ENCODE peak calls at places on chromosomes 6 and 20, in nine cellular contexts. M is HAP-1; U is Peyer's patch; F is CD8-positive, alpha-beta T cell; L is A549; Y is mucosa of descending colon; H is CD4-positive, alpha-beta memory T cell; K is tibial nerve; W is fibroblast of lung. J is an unnamed sample. For H3K4me1, the result is how much of the 10 kb centered on the place peaks cover.

GRCh38 chr6:133376743-133377142 is 135.6 kb downstream of the EYA4 start:
- DNase-seq in M (no peak), U (no peak), F (no peak), L (no peak), Y (no peak), H (no peak), K (no peak), W (no peak), J (no peak)

GRCh38 chr6:89468998-89469397 is 36.0 kb downstream of the ANKRD6 start:
- DNase-seq in M (no peak), U (no peak), F (no peak), L (no peak), Y (no peak), H (no peak), K (no peak), W (no peak), J (no peak)

GRCh38 chr6:144151010-144151727 is 852 bp downstream of the STX11 start:
- DNase-seq in M (no peak), U (peak), F (peak), L (no peak), Y (no peak), H (peak), K (peak), W (no peak), J (peak)

GRCh38 chr6:44203955-44204354 is 12.8 kb upstream of the MYMX start:
- DNase-seq in M (no peak), U (no peak), F (no peak), L (no peak), Y (no peak), H (no peak), K (no peak), W (no peak), J (no peak)

GRCh38 chr6:63307581-63308246 is 12.1 kb downstream of the LGSN start:
- DNase-seq in M (peak), U (no peak), F (no peak), L (peak), Y (no peak), H (no peak), K (no peak), W (peak), J (no peak)

GRCh38 chr20:63737940-63738686 is 1.5 kb upstream of the SLC2A4RG start:
- DNase-seq in M (no peak), U (peak), F (no peak), L (no peak), Y (peak), H (peak), K (no peak), W (no peak), J (peak)

GRCh38 chr6:4805553-4806307 is 29.5 kb downstream of the CDYL start:
- DNase-seq in M (peak), U (peak), F (no peak), L (peak), Y (peak), H (no peak), K (no peak), W (peak), J (peak)

GRCh38 chr6:42279144-42279781 is 61.6 kb upstream of the MRPS10 start:
- DNase-seq in M (no peak), U (peak), F (peak), L (peak), Y (peak), H (no peak), K (no peak), W (peak), J (no peak)

GRCh38 chr6:67630146-67630545 is 1004.9 kb upstream of the ADGRB3 start:
- DNase-seq in M (no peak), U (no peak), F (no peak), L (no peak), Y (no peak), H (no peak), K (no peak), W (peak), J (no peak)

GRCh38 chr6:124770784-124771183 is 191.5 kb upstream of the RNF217 start:
- DNase-seq in M (no peak), U (no peak), F (no peak), L (no peak), Y (no peak), H (no peak), K (no peak), W (no peak), J (no peak)

GRCh38 chr20:63047946-63048345 is 41.2 kb upstream of the BHLHE23 start:
- DNase-seq in M (no peak), U (no peak), F (no peak), L (no peak), Y (peak), H (no peak), K (no peak), W (no peak), J (peak)

GRCh38 chr6:113011803-113012202 is 664.7 kb downstream of the RFPL4B start:
- DNase-seq in M (no peak), U (no peak), F (no peak), L (no peak), Y (no peak), H (no peak), K (no peak), W (peak), J (no peak)

GRCh38 chr6:82259389-82259788 is 11.8 kb upstream of the IBTK start:
- DNase-seq in M (no peak), U (no peak), F (no peak), L (no peak), Y (no peak), H (no peak), K (no peak), W (no peak), J (no peak)

GRCh38 chr6:39321761-39322160 is 741 bp downstream of the KCNK16 start:
- DNase-seq in M (no peak), U (no peak), F (no peak), L (no peak), Y (no peak), H (no peak), K (no peak), W (no peak), J (no peak)

GRCh38 chr6:139757766-139758655 is 383.6 kb upstream of the CITED2 start:
- DNase-seq in M (no peak), U (no peak), F (no peak), L (no peak), Y (no peak), H (no peak), K (peak), W (peak), J (no peak)

GRCh38 chr6:3748208-3748701 is 3.3 kb downstream of the PXDC1 start:
- DNase-seq in M (peak), U (peak), F (no peak), L (peak), Y (peak), H (no peak), K (peak), W (peak), J (peak)

GRCh38 chr6:445571-446417 is 54.2 kb downstream of the IRF4 start:
- DNase-seq in M (no peak), U (peak), F (no peak), L (no peak), Y (no peak), H (no peak), K (no peak), W (no peak), J (no peak)

GRCh38 chr20:43731469-43731868 is 4.7 kb upstream of the GTSF1L start:
- DNase-seq in M (no peak), U (no peak), F (no peak), L (no peak), Y (no peak), H (no peak), K (no peak), W (peak), J (no peak)

DNA sequence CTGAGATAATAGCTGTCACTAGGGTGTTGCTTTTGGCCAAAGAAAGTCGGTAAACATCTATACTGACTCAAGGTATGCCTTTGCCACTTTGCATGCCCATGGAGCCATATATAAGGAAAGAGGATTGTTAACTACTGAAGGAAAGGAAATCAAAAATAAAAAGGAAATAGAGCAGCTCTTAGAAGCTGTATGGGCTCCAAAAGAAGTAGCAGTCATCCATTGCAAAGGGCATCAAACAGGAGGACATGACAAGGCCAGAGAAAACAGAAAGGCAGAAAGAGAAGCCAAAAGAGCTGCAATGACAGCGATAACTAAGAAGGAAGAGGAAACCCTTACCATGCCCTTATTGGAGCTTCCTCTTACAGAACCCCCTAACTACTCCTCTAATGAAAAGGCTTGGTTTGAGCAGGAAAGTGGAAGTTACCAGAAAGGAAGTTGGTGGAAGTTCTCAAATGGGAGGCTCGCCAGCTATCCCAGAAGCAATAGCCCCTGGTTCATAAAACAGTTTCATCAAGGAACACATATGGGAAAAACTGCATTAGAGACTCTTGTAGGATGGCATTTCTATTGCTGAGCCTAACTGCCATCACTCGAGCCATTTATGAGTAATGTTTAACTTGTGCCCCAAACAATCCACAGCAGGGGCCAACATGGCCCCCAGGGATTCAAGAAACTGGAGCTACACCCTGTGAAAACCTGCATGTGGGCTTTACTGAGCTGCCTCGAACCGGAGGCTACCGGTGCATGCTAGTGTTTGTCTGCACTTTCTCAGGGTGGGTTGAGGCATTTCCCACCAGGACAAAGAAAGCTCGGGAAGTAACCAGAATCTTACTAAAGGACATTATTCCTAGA is 7.0 kb downstream of the IL22RA2 start:
- DNase-seq in M (no peak), U (no peak), F (no peak), L (no peak), Y (no peak), H (no peak), K (no peak), W (no peak), J (no peak)
- H3K4me1 ChIP-seq in M (under half), U (under half), F (under half), L (under half), Y (under half), H (under half), K (under half), W (under half), J (under half)

DNA sequence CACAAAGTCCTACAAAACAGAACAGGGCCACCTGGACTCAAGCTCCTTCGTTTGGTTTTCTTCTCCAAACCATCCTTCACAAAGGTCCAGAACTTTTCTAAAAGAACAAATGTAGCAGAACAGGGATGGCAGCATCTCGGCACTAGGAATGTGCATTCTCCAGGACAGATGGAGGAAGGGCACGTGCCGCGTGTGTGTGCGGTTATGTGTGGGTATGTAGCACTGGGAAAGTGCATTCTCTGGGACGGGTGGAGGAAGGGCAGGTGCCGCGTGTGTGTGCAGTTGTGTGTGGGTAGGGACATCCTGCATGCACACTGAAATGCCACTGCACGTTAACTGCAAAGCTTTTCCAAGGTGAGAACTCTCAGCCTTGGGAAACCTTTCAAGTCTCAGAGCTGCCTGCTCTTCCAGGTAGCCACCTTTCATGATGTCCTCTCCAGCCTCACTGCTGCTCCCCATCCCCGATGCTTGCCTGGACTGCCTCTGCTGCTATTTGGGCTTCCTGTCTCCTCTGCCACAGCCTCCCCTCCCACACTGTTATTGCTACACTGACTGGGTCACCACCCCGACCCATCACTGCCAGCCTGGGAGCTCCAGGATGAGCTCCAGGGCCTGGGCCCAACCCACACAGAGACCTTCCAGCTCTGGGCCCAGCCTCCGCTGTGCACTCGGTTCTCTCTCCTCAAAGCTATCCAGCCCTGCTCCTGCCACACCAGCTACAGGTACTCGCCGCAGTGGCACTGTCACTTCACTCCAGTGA is 47.6 kb downstream of the EZR start:
- DNase-seq in M (no peak), U (no peak), F (no peak), L (no peak), Y (no peak), H (no peak), K (no peak), W (no peak), J (no peak)
- H3K4me1 ChIP-seq in M (under half), U (under half), F (under half), L (under half), Y (under half), H (under half), K (under half), W (under half), J (under half)

DNA sequence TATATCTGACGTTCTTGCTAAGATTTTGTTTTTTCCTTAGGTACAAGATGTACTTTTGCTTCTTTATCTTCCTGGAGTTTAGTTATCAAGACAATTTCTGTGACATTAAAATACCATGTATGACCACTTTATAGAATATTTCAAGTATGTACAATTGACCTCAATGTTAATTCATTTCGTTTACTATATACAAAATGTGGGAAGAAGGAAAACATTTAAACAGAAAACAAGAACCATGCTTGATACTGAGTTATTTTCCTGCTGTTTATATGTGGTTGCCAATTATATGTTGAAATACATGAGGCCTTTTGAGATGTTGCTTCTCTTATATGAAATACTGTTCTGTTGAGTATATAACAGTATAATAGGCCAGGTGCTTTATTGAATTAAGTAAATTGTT is 184.3 kb downstream of the JARID2 start:
- DNase-seq in M (no peak), U (no peak), F (no peak), L (no peak), Y (no peak), H (no peak), K (no peak), W (no peak), J (no peak)
- H3K4me1 ChIP-seq in M (under half), U (under half), F (half or more), L (under half), Y (under half), H (half or more), K (under half), W (under half), J (half or more)

DNA sequence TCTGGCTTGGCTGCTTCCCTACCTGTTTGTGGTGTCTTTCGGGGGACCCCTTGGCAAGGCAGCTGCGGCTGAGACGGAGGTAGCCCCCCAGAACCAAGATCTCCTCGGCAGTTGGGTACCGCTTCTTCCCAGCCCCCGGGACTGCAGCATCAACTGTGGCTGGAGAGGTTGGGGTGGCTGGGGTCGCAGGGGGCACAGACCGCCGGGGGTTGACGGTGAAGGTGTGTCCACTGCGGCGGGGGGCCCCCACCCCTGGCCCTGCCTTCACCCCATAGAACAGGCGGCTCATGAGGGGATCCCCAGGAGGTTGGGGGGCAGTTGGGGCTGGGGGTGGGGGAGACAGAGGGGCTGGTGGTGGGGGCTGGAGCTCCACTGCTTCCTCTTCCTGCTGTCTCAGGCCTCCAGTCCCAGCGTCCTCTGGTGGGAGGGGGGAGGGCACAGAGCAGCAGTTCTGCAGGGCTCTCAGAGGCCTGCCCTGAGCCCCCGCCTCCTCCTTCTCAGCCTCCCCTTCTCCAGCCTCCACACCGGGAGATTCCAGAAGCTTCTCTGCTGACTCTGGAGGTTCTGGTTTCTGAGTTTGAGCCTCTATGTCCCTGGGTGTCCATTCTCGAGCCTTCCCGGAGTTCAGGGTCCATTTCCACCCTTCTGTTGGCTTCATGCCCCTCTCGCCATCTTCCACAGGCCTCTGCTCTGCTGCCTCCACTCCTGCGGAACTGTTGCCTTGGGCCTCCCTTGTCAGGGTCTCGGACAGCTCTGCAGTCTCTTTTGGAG is 1.9 kb downstream of the PPP1R18 start:
- DNase-seq in M (peak), U (peak), F (peak), L (no peak), Y (peak), H (no peak), K (peak), W (peak), J (peak)
- H3K4me1 ChIP-seq in M (under half), U (under half), F (under half), L (half or more), Y (under half), H (under half), K (half or more), W (under half), J (under half)

GRCh38 chr6:85459224-85459901 is 9.5 kb downstream of the NT5E start:
- DNase-seq in M (no peak), U (no peak), F (no peak), L (no peak), Y (no peak), H (no peak), K (no peak), W (peak), J (no peak)

GRCh38 chr6:85460154-85460950 is 10.5 kb downstream of the NT5E start:
- DNase-seq in M (no peak), U (no peak), F (no peak), L (no peak), Y (no peak), H (no peak), K (no peak), W (no peak), J (no peak)

GRCh38 chr6:85456782-85457181 is 6.9 kb downstream of the NT5E start:
- DNase-seq in M (no peak), U (no peak), F (no peak), L (no peak), Y (no peak), H (no peak), K (no peak), W (no peak), J (no peak)

GRCh38 chr6:85458782-85459181 is 8.9 kb downstream of the NT5E start:
- DNase-seq in M (no peak), U (no peak), F (no peak), L (no peak), Y (no peak), H (no peak), K (no peak), W (peak), J (no peak)

DNA sequence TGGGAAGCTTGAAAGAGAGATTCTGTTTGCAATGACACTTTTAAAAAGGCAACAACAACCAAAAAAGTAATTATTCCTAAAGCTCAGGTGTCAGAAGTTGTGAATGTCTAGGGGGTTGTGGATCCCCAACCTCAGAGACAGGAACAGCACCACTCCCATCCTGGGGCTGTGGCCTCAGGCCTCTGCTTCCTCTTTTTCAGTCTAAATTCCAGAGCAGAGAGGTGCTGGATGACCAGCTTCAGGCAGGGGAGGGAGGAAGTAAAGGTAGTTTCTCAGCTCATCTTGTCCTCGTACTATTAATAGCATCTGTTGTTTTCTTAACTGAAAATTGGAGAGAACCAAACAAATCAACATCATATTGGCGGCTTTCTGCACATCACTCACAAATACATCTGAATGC is 8.3 kb downstream of the NT5E start:
- DNase-seq in M (no peak), U (no peak), F (no peak), L (no peak), Y (no peak), H (no peak), K (no peak), W (no peak), J (no peak)
- H3K4me1 ChIP-seq in M (under half), U (under half), F (half or more), L (half or more), Y (under half), H (under half), K (under half), W (under half), J (under half)

GRCh38 chr20:3515379-3516175 is 44.8 kb downstream of the ATRN start:
- DNase-seq in M (no peak), U (no peak), F (no peak), L (no peak), Y (no peak), H (no peak), K (no peak), W (peak), J (no peak)
- H3K4me1 ChIP-seq in M (under half), U (under half), F (under half), L (under half), Y (under half), H (under half), K (under half), W (under half), J (under half)

GRCh38 chr6:7124631-7125030 is 16.9 kb downstream of the RREB1 start:
- DNase-seq in M (no peak), U (no peak), F (no peak), L (no peak), Y (no peak), H (no peak), K (no peak), W (peak), J (no peak)
- H3K4me1 ChIP-seq in M (under half), U (under half), F (under half), L (under half), Y (under half), H (under half), K (under half), W (under half), J (half or more)

J was measured in left lung.